ENCODE peak calls at places on chromosome 12, in five cellular contexts. One of them, this sample, is unnamed.

GRCh38 chr12:23029185-23029584 is 404.2 kb downstream of the ETNK1 start:
- DNase-seq in neural progenitor cell: no peak
- DNase-seq in neural crest cell: no peak
- DNase-seq in GM13976: no peak
- DNase-seq in natural killer cell: no peak
- DNase-seq in this sample: no peak

GRCh38 chr12:2008677-2009076 is 4.4 kb upstream of the DCP1B start:
- DNase-seq in neural crest cell: no peak
- DNase-seq in neural progenitor cell: no peak
- DNase-seq in natural killer cell: no peak
- DNase-seq in GM13976: no peak
- DNase-seq in this sample: no peak

GRCh38 chr12:131362290-131363211 is 348.3 kb upstream of the SFSWAP start:
- DNase-seq in neural progenitor cell: no peak
- DNase-seq in neural crest cell: no peak
- DNase-seq in GM13976: no peak
- DNase-seq in natural killer cell: no peak
- DNase-seq in this sample: no peak

GRCh38 chr12:101939856-101940265 is 62.5 kb downstream of the DRAM1 start:
- DNase-seq in neural crest cell: peak
- DNase-seq in GM13976: peak
- DNase-seq in natural killer cell: peak
- DNase-seq in neural progenitor cell: peak
- DNase-seq in this sample: peak

GRCh38 chr12:101181776-101182175 is 28.3 kb downstream of the SLC5A8 start:
- DNase-seq in neural progenitor cell: no peak
- DNase-seq in natural killer cell: no peak
- DNase-seq in GM13976: no peak
- DNase-seq in neural crest cell: no peak
- DNase-seq in this sample: no peak

GRCh38 chr12:95694148-95694547 is 96.4 kb downstream of the NTN4 start:
- DNase-seq in natural killer cell: no peak
- DNase-seq in neural crest cell: no peak
- DNase-seq in GM13976: no peak
- DNase-seq in neural progenitor cell: peak
- DNase-seq in this sample: no peak

GRCh38 chr12:6199531-6200265 is 502 bp upstream of the CD9 start:
- DNase-seq in natural killer cell: no peak
- DNase-seq in neural crest cell: no peak
- DNase-seq in neural progenitor cell: peak
- DNase-seq in GM13976: no peak
- DNase-seq in this sample: no peak

GRCh38 chr12:104506691-104507401 is 50.1 kb downstream of the CHST11 start:
- DNase-seq in neural crest cell: no peak
- DNase-seq in GM13976: no peak
- DNase-seq in natural killer cell: no peak
- DNase-seq in neural progenitor cell: no peak
- DNase-seq in this sample: no peak

GRCh38 chr12:15778126-15778525 is 11.1 kb downstream of the EPS8 start:
- DNase-seq in natural killer cell: no peak
- DNase-seq in GM13976: no peak
- DNase-seq in neural progenitor cell: no peak
- DNase-seq in neural crest cell: no peak
- DNase-seq in this sample: no peak

GRCh38 chr12:34350092-34351041 is 328.1 kb downstream of the ALG10 start:
- DNase-seq in GM13976: no peak
- DNase-seq in neural crest cell: no peak
- DNase-seq in natural killer cell: no peak
- DNase-seq in neural progenitor cell: no peak
- DNase-seq in this sample: no peak

GRCh38 chr12:22105542-22105941 is 59.5 kb downstream of the CMAS start:
- DNase-seq in GM13976: no peak
- DNase-seq in natural killer cell: no peak
- DNase-seq in neural crest cell: no peak
- DNase-seq in neural progenitor cell: no peak
- DNase-seq in this sample: no peak

GRCh38 chr12:110105159-110105558 is 19.0 kb upstream of the IFT81 start:
- DNase-seq in neural crest cell: no peak
- DNase-seq in neural progenitor cell: no peak
- DNase-seq in GM13976: no peak
- DNase-seq in natural killer cell: no peak
- DNase-seq in this sample: no peak

GRCh38 chr12:110102255-110102654 is 21.9 kb upstream of the IFT81 start:
- DNase-seq in neural progenitor cell: peak
- DNase-seq in neural crest cell: peak
- DNase-seq in GM13976: peak
- DNase-seq in natural killer cell: no peak
- DNase-seq in this sample: peak

GRCh38 chr12:110105961-110106540 is 18.1 kb upstream of the IFT81 start:
- DNase-seq in natural killer cell: no peak
- DNase-seq in GM13976: no peak
- DNase-seq in neural crest cell: no peak
- DNase-seq in neural progenitor cell: no peak
- DNase-seq in this sample: no peak

GRCh38 chr12:110104188-110104969 is 19.8 kb upstream of the IFT81 start:
- DNase-seq in GM13976: no peak
- DNase-seq in neural progenitor cell: no peak
- DNase-seq in neural crest cell: no peak
- DNase-seq in natural killer cell: no peak
- DNase-seq in this sample: no peak

GRCh38 chr12:110100315-110100970 is 23.7 kb upstream of the IFT81 start:
- DNase-seq in neural progenitor cell: peak
- DNase-seq in GM13976: peak
- DNase-seq in neural crest cell: peak
- DNase-seq in natural killer cell: peak
- DNase-seq in this sample: peak
- TF ChIP-seq CTCF in neural progenitor cell: peak
- TF ChIP-seq CTCF in GM13976: peak
- TF ChIP-seq CTCF in neural crest cell: peak
- TF ChIP-seq CTCF in natural killer cell: peak
- TF ChIP-seq CTCF in this sample: peak

DNA sequence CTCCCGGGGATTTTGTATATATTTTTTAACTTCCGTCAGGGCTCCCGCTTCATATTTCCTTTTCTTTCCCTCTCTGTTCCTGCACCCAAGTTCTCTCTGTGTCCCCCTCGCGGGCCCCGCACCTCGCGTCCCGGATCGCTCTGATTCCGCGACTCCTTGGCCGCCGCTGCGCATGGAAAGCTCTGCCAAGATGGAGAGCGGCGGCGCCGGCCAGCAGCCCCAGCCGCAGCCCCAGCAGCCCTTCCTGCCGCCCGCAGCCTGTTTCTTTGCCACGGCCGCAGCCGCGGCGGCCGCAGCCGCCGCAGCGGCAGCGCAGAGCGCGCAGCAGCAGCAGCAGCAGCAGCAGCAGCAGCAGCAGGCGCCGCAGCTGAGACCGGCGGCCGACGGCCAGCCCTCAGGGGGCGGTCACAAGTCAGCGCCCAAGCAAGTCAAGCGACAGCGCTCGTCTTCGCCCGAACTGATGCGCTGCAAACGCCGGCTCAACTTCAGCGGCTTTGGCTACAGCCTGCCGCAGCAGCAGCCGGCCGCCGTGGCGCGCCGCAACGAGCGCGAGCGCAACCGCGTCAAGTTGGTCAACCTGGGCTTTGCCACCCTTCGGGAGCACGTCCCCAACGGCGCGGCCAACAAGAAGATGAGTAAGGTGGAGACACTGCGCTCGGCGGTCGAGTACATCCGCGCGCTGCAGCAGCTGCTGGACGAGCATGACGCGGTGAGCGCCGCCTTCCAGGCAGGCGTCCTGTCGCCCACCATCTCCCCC is 777 bp downstream of the ASCL1 start:
- DNase-seq in neural progenitor cell: peak
- DNase-seq in neural crest cell: peak
- DNase-seq in natural killer cell: no peak
- DNase-seq in GM13976: peak
- DNase-seq in this sample: no peak
- TF ChIP-seq CTCF in neural progenitor cell: peak
- TF ChIP-seq CTCF in neural crest cell: no peak
- TF ChIP-seq CTCF in natural killer cell: no peak
- TF ChIP-seq CTCF in GM13976: no peak
- TF ChIP-seq CTCF in this sample: no peak

DNA sequence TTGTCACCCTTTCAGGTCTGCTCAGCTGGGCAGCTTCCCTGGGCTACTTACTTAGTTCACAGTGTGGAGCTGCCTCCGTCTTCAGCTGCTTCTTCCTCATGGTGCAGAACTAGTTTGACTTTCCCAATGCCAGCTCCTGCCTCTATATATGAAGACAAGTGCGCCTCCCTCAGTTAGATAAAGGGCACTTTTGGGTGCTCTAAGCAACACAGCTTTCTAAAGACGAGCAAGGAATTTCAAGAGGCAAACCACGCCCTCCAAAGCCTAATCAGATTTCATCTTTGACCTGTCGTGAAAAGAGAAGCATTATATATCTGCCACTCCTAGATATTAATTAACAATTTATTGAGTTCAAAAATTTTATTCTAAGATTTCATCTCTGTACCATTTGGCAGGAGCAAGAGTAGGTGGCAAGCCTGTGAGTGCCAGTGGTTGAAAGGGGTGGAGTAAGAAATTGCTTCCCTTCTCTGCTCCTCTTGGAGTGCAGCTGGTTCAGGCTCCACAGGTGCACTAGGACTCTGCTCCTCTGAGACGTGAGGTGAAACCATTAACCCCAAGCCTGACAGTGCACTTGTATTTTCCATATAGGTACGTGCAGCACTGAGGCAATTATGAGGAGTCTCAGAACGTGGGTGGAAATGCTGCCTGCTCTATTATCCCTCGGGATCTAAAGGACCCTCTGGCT is 2.1 kb upstream of the SLC11A2 start:
- DNase-seq in neural crest cell: peak
- DNase-seq in neural progenitor cell: peak
- DNase-seq in GM13976: no peak
- DNase-seq in natural killer cell: no peak
- DNase-seq in this sample: no peak
- TF ChIP-seq CTCF in neural crest cell: peak
- TF ChIP-seq CTCF in neural progenitor cell: peak
- TF ChIP-seq CTCF in GM13976: peak
- TF ChIP-seq CTCF in natural killer cell: no peak
- TF ChIP-seq CTCF in this sample: no peak

GRCh38 chr12:124940143-124940392 is 25.6 kb upstream of the UBC start:
- DNase-seq in natural killer cell: no peak
- DNase-seq in neural progenitor cell: no peak
- DNase-seq in GM13976: no peak
- DNase-seq in neural crest cell: no peak
- DNase-seq in this sample: no peak

GRCh38 chr12:124940393-124941169 is 26.1 kb upstream of the UBC start:
- DNase-seq in GM13976: peak
- DNase-seq in neural crest cell: peak
- DNase-seq in neural progenitor cell: peak
- DNase-seq in natural killer cell: peak
- DNase-seq in this sample: peak

GRCh38 chr12:124939428-124940142 is 25.1 kb upstream of the UBC start:
- DNase-seq in natural killer cell: peak
- DNase-seq in neural crest cell: peak
- DNase-seq in neural progenitor cell: peak
- DNase-seq in GM13976: peak
- DNase-seq in this sample: peak

GRCh38 chr12:124938066-124938465 is 23.6 kb upstream of the UBC start:
- DNase-seq in neural crest cell: no peak
- DNase-seq in GM13976: peak
- DNase-seq in neural progenitor cell: no peak
- DNase-seq in natural killer cell: no peak
- DNase-seq in this sample: no peak

DNA sequence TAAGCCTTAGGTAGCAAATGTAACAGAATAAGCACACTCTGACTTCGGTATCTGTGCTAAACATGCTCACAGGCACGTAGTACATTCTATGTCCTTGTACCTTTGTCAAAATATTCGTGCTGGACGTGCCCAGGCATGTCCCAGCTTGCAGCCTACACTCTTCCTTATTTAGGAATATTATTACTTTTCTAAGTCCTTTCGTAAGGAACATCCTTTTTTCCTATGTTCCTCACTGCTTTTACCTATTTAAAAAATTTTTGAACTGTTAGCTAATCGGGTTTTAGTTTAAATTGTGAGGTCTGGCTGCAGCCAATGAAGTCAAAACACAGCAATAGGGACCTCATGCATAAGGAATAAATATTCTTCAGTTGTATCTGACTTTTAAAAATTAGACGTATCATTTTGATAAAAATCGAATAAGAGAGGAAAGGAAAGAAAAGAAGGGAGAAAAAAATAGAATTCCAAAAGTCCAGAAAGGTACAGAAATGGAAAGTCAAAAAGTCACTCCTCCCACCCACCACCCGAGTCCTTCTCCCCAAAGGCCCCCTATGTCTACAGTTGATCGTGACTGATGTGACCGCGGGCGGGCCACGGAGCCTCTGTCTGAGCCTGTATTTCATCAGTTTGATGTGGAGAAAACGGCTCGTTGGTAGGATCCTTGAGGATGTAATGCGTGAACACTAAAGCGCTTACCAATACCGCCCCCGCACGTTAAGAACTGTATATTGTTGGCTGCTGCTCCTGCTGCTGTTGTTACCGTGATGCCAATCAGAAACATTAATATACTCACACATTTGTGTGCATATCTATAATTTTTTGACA is 24.4 kb upstream of the UBC start:
- DNase-seq in neural progenitor cell: peak
- DNase-seq in neural crest cell: no peak
- DNase-seq in natural killer cell: no peak
- DNase-seq in GM13976: peak
- DNase-seq in this sample: no peak
- TF ChIP-seq CTCF in neural progenitor cell: peak
- TF ChIP-seq CTCF in neural crest cell: peak
- TF ChIP-seq CTCF in natural killer cell: peak
- TF ChIP-seq CTCF in GM13976: peak
- TF ChIP-seq CTCF in this sample: peak

GRCh38 chr12:91383106-91383505 is 200.5 kb upstream of the DCN start:
- DNase-seq in neural crest cell: no peak
- DNase-seq in GM13976: no peak
- DNase-seq in neural progenitor cell: no peak
- DNase-seq in natural killer cell: no peak
- DNase-seq in this sample: no peak

GRCh38 chr12:91380651-91381050 is 198.0 kb upstream of the DCN start:
- DNase-seq in natural killer cell: no peak
- DNase-seq in neural progenitor cell: no peak
- DNase-seq in GM13976: no peak
- DNase-seq in neural crest cell: no peak
- DNase-seq in this sample: no peak

GRCh38 chr12:91382081-91382543 is 199.5 kb upstream of the DCN start:
- DNase-seq in neural crest cell: peak
- DNase-seq in GM13976: peak
- DNase-seq in natural killer cell: peak
- DNase-seq in neural progenitor cell: peak
- DNase-seq in this sample: peak

GRCh38 chr12:91379051-91379775 is 196.6 kb upstream of the DCN start:
- DNase-seq in neural crest cell: no peak
- DNase-seq in neural progenitor cell: no peak
- DNase-seq in GM13976: no peak
- DNase-seq in natural killer cell: no peak
- DNase-seq in this sample: no peak

DNA sequence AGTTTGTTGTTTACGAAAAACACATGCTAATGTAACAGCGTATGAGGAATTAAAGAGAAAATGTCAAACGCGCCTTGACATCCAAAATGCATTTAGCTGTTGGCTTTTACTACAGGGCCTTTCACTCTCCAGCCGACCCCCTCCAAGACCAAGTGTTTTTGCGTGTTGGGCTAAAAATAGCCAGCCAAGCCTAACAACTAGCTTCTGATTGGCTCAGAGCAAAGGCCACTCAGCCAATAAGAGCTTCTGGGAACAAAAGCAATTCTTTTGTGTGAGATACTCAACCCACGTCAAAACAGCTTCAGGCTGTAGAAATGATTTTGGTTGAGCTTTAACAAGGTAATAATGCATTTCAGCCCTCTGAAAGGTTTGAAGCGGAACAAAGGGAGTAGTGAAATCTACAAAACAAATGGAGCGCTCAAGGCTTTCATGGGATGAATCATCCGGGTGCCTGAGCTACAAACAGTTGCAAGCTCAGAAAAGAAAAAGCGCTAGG is 198.7 kb upstream of the DCN start:
- DNase-seq in neural crest cell: peak
- DNase-seq in natural killer cell: no peak
- DNase-seq in neural progenitor cell: peak
- DNase-seq in GM13976: peak
- DNase-seq in this sample: no peak
- TF ChIP-seq CTCF in neural crest cell: no peak
- TF ChIP-seq CTCF in natural killer cell: no peak
- TF ChIP-seq CTCF in neural progenitor cell: no peak
- TF ChIP-seq CTCF in GM13976: no peak
- TF ChIP-seq CTCF in this sample: no peak